ENCODE peak calls at places on chromosomes 3 and 15, in six cellular contexts. K is fibroblast of lung, X is HL-60, Q is HFFc6, R is B cell, J is RWPE1. V is an unnamed sample.

GRCh38 chr15:68303134-68303533 is 25.6 kb downstream of the FEM1B start:
- DNase-seq in R (no peak), X (no peak), J (no peak), K (no peak), Q (no peak), V (no peak)

GRCh38 chr3:64612916-64613526 is 74.8 kb downstream of the ADAMTS9 start:
- DNase-seq in K (peak; percentile 23), R (no peak), J (no peak), X (no peak), Q (no peak), V (no peak)

GRCh38 chr3:49133226-49133951 is 539 bp upstream of the LAMB2 start:
- DNase-seq in Q (peak; percentile 81), R (no peak), J (peak; percentile 60), X (no peak), K (peak; percentile 93), V (no peak)

GRCh38 chr3:158106773-158107461 is 697 bp upstream of the SHOX2 start:
- DNase-seq in X (no peak), Q (no peak), J (no peak), K (no peak), R (peak; percentile 34), V (peak; percentile 21)

GRCh38 chr15:38253448-38253847 is 812 bp downstream of the SPRED1 start:
- DNase-seq in R (no peak), Q (peak; percentile 69), K (peak; percentile 91), X (peak; percentile 50), J (peak; percentile 73), V (peak; percentile 18)

GRCh38 chr15:92079047-92079446 is 225.5 kb downstream of the SLCO3A1 start:
- DNase-seq in R (no peak), K (no peak), J (no peak), Q (no peak), X (peak; percentile 6), V (peak; percentile 61)

GRCh38 chr3:14335774-14336413 is 66.5 kb upstream of the SLC6A6 start:
- DNase-seq in Q (no peak), R (no peak), J (no peak), K (no peak), X (peak; percentile 43), V (no peak)

GRCh38 chr15:43276563-43277200 is 10.0 kb upstream of the TGM5 start:
- DNase-seq in J (no peak), Q (no peak), X (no peak), K (no peak), R (no peak), V (no peak)

DNA sequence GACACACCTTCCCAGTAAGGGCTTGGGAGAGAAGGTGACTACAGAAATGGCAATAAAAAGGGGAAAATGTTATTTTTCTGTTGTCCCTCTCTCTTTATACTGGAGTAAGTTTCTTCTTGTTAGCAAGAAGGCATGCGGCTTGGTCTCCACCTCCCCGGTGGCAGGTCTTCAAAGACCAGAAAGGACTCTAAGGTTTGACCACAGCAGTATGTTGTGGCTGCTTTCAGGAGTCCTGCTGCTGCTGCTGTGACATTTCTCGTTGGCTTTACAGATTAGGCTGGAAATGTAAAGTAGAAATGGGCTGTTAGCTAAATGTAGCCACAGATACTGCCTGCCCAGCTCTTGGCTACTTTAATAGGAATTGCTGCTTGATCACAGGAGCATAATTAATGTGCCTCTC is 175.8 kb upstream of the ZBTB20 start:
- DNase-seq in R (no peak), Q (no peak), K (no peak), X (no peak), J (no peak), V (no peak)
- TF ChIP-seq CTCF in R (no peak), Q (no peak), K (no peak), X (no peak), J (no peak), V (no peak)

DNA sequence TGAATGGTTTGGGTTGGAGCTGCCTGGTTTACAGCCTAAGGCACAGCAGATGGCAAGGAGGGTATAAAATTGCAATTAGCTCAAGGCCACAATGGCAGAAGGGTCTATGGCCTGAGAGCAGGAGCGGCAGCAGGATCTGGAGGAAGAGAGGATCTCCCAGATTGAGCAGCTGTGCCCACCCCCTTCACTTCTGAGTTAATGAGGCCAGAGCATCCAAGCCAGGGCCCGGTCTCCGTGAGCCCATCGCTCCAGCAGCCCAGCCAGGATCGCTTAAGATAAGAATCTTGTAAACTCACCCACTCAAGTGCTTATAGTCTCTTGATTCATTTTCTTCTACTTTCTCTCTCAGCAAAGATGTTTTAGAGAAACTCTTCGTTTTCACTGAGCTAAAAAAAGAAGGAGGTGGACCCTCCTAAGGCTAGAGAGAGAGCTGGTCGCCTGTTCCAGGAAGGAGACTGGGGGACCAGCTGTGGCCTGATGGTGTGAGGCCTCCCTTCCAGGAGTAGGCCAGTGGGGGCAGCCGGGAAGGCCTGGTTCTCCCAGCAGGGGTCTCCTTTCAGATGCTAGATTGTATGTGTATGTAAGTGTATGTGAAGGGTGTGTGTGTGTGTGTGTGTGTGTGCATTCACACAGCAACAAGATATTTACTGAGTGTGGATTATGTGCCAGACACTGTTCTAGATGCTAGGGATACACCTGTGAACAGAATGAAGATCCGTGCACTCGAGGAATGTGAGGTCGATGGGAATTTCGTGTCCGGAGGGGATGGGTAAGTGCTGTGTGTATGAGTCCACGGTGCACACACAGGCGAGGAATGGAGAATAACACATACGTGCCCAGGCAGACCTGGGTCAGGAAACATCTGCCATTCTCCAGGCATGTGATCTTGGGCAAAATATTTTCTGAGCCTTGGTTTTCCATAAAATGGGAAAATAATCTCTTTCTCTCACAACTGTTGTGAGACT is 18.6 kb downstream of the MAGEF1 start:
- DNase-seq in X (no peak), J (no peak), R (no peak), K (no peak), Q (no peak), V (no peak)
- TF ChIP-seq CTCF in X (no peak), J (no peak), R (no peak), K (no peak), Q (no peak), V (no peak)

GRCh38 chr3:52962160-52962559 is 64.8 kb upstream of the STIMATE start:
- DNase-seq in K (no peak), R (no peak), Q (no peak), X (no peak), J (no peak), V (no peak)

GRCh38 chr3:52959773-52960172 is 62.4 kb upstream of the STIMATE start:
- DNase-seq in Q (no peak), J (no peak), R (no peak), X (no peak), K (no peak), V (no peak)
- TF ChIP-seq CTCF in Q (peak; percentile 42), J (no peak), R (no peak), X (no peak), K (no peak), V (no peak)

DNA sequence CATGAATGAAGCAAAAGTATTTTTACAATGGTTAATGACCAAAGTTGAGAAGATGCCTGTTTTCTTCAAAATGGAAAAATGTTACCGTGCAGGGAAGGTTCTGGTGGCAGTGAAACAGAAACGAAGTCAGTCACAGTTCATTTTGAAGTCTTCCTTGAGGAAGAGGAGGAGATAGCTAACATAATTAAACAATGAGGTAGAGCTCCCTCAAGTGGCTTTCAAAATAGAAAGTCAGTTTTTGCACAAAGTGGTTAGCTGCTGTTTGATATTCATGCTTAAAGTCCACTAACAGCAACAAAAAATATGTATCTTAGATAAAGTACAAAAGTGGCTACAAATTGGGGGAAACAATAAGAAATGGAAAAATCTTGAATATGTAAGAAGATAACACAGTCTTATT is 87.3 kb downstream of the TFG start:
- DNase-seq in J (peak; percentile 4), Q (peak; percentile 22), K (peak; percentile 39), R (no peak), X (no peak), V (no peak)
- TF ChIP-seq CTCF in J (peak; percentile 25), Q (peak; percentile 70), K (peak; percentile 31), R (no peak), X (no peak), V (peak; percentile 35)

GRCh38 chr15:26082069-26082832 is 219.1 kb upstream of the ATP10A start:
- DNase-seq in X (peak; percentile 77), K (peak; percentile 91), Q (peak; percentile 95), R (peak; percentile 92), J (peak; percentile 98), V (peak; percentile 96)
- TF ChIP-seq CTCF in X (no peak), K (no peak), Q (no peak), R (no peak), J (no peak), V (no peak)

DNA sequence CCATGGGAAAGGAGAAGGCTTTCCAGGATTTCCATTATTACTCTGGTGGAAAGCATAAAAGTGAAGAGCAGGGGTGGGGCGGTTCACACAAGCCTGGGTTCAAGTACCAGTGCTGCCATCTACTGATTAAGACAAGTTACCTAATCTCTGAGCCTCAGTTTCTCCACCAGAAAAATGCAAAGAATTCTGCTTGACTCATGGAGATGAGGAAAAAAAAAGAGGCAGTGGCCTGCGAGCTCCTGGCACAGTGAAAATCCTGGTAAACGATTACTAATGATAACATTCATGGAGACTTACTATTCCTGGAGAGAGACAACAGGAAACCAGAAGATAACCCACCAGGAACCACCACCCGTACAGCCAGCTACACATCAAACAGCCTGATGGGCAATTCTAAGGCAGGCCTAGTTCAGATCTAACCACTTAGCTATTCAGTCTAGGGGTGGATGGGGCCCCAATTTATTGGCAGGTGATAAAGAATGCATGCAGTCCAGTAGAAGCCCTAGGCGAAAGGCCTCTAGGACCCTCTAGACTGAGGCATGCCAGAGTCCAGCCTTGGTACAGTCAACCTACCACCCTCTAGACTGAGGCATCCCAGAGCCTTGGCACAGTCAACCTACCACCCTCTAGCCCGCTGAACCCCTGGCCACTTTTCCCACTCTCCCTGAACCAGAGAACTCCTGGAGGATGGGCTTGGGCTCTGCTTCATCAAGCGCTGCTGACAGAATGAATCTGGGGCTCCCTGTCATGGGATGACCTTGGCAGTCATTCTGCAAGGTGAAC is 2.5 kb downstream of the AMOTL2 start:
- DNase-seq in R (no peak), Q (peak; percentile 52), J (no peak), X (no peak), K (peak; percentile 65), V (no peak)
- TF ChIP-seq CTCF in R (no peak), Q (peak; percentile 40), J (no peak), X (no peak), K (no peak), V (no peak)

GRCh38 chr3:152261329-152261728 is 7.4 kb upstream of the MBNL1 start:
- DNase-seq in Q (no peak), X (no peak), R (no peak), J (no peak), K (no peak), V (no peak)
- TF ChIP-seq CTCF in Q (no peak), X (no peak), R (no peak), J (no peak), K (no peak), V (no peak)

GRCh38 chr15:58313810-58314592 is 117.8 kb upstream of the LIPC start:
- DNase-seq in J (no peak), Q (no peak), X (no peak), K (no peak), R (no peak), V (peak; percentile 24)

GRCh38 chr15:58308742-58309355 is 122.9 kb upstream of the LIPC start:
- DNase-seq in Q (no peak), K (no peak), J (no peak), X (no peak), R (no peak), V (no peak)

GRCh38 chr15:58313304-58313703 is 118.5 kb upstream of the LIPC start:
- DNase-seq in X (no peak), R (no peak), K (no peak), J (no peak), Q (no peak), V (no peak)

GRCh38 chr15:58309993-58310928 is 121.5 kb upstream of the LIPC start:
- DNase-seq in Q (no peak), J (no peak), R (no peak), K (no peak), X (no peak), V (no peak)

GRCh38 chr15:58311551-58311950 is 120.2 kb upstream of the LIPC start:
- DNase-seq in J (no peak), Q (no peak), R (no peak), X (no peak), K (no peak), V (no peak)
- TF ChIP-seq CTCF in J (no peak), Q (no peak), R (no peak), X (no peak), K (no peak), V (no peak)

V was measured in activated CD8-positive, alpha-beta T cell treated with anti-CD3 and anti-CD28 coated beads for 36 hours.